ENCODE peak calls at places on chromosomes 12 and 14, in nine cellular contexts. P, E, A, F, O, D, Q, W and I are unnamed samples.

GRCh38 chr12:28023156-28023887 is 50.8 kb upstream of the PTHLH start:
- DNase-seq in D (peak), P (no peak), A (no peak), E (no peak), W (no peak), Q (peak), F (no peak), O (no peak), I (no peak)

GRCh38 chr12:26939192-26939832 is 1.0 kb downstream of the FGFR1OP2 start:
- DNase-seq in F (no peak), O (no peak), Q (peak), P (no peak), A (no peak), W (no peak), E (no peak), D (peak), I (no peak)

GRCh38 chr14:105945891-105946290 is 419.5 kb downstream of the TMEM121 start:
- DNase-seq in E (no peak), A (no peak), Q (no peak), D (peak), F (no peak), P (no peak), O (no peak), W (no peak), I (peak)

GRCh38 chr14:65238456-65238855 is 136.1 kb upstream of the MAX start:
- DNase-seq in F (no peak), Q (peak), W (no peak), E (no peak), D (peak), O (no peak), A (no peak), P (no peak), I (no peak)

GRCh38 chr12:120980800-120981368 is 2.5 kb downstream of the HNF1A start:
- DNase-seq in W (no peak), O (no peak), A (peak), P (no peak), E (no peak), Q (no peak), F (no peak), D (no peak), I (no peak)

GRCh38 chr12:20268121-20268732 is 100.1 kb upstream of the PDE3A start:
- DNase-seq in Q (peak), A (no peak), W (no peak), E (no peak), F (no peak), O (no peak), P (no peak), D (no peak), I (no peak)

GRCh38 chr14:56686416-56686815 is 106.8 kb downstream of the TMEM260 start:
- DNase-seq in O (no peak), Q (no peak), A (no peak), P (no peak), W (no peak), F (no peak), E (no peak), D (no peak), I (no peak)

GRCh38 chr14:50560929-50561280 is 960 bp downstream of the ATL1 start:
- DNase-seq in Q (peak), F (no peak), W (peak), A (peak), E (peak), P (peak), O (peak), D (peak), I (peak)

GRCh38 chr12:26704684-26705475 is 128.1 kb downstream of the ITPR2 start:
- DNase-seq in D (peak), W (no peak), P (no peak), Q (peak), F (no peak), E (no peak), A (no peak), O (no peak), I (no peak)

GRCh38 chr12:9798008-9798619 is 29.2 kb upstream of the KLRF1 start:
- DNase-seq in F (peak), E (no peak), O (no peak), W (no peak), A (peak), D (peak), P (peak), Q (peak), I (peak)

GRCh38 chr12:110853856-110854255 is 7.1 kb downstream of the CCDC63 start:
- DNase-seq in D (no peak), F (no peak), A (no peak), P (no peak), Q (no peak), O (no peak), E (no peak), W (no peak), I (no peak)
- H3K27ac ChIP-seq in D (no peak), F (no peak), A (no peak), P (peak), Q (no peak), O (no peak), E (no peak), W (no peak), I (no peak)

GRCh38 chr12:105106621-105107020 is 910 bp upstream of the WASHC4 start:
- DNase-seq in E (no peak), F (no peak), W (no peak), D (peak), Q (no peak), O (no peak), A (no peak), P (no peak), I (peak)

GRCh38 chr12:105107497-105108371 is at the start of gene WASHC4:
- DNase-seq in Q (peak), A (peak), P (peak), E (peak), D (peak), F (peak), O (peak), W (peak), I (peak)

GRCh38 chr12:105107176-105107496 is 395 bp upstream of the WASHC4 start:
- DNase-seq in E (no peak), A (no peak), W (no peak), O (no peak), P (no peak), F (no peak), D (no peak), Q (peak), I (no peak)

GRCh38 chr12:105102673-105103072 is 4.9 kb upstream of the WASHC4 start:
- DNase-seq in D (no peak), A (no peak), F (no peak), E (no peak), O (no peak), Q (no peak), P (no peak), W (no peak), I (no peak)

GRCh38 chr12:105104762-105105161 is 2.8 kb upstream of the WASHC4 start:
- DNase-seq in O (no peak), Q (no peak), P (no peak), D (no peak), W (no peak), A (no peak), F (no peak), E (no peak), I (no peak)
- H3K27ac ChIP-seq in O (no peak), Q (no peak), P (no peak), D (no peak), W (no peak), A (no peak), F (no peak), E (no peak), I (no peak)

GRCh38 chr14:90883782-90884181 is 67.6 kb upstream of the TTC7B start:
- DNase-seq in F (no peak), E (no peak), P (no peak), O (no peak), D (no peak), A (no peak), Q (peak), W (no peak), I (no peak)
- H3K27ac ChIP-seq in F (no peak), E (no peak), P (no peak), O (no peak), D (no peak), A (no peak), Q (no peak), W (no peak), I (no peak)

GRCh38 chr12:93134175-93134574 is 205.1 kb upstream of the EEA1 start:
- DNase-seq in D (no peak), A (no peak), E (no peak), O (no peak), W (no peak), Q (no peak), F (no peak), P (no peak), I (no peak)
- H3K27ac ChIP-seq in D (no peak), A (no peak), E (no peak), O (no peak), W (no peak), Q (no peak), F (no peak), P (peak), I (no peak)

GRCh38 chr12:2958432-2959193 is 584 bp upstream of the TEAD4 start:
- DNase-seq in Q (peak), A (no peak), W (peak), D (peak), O (peak), E (no peak), F (no peak), P (peak), I (no peak)
- H3K27ac ChIP-seq in Q (peak), A (peak), W (peak), D (peak), O (peak), E (peak), F (no peak), P (peak), I (no peak)

GRCh38 chr14:31881531-31882310 is 195.4 kb upstream of the ARHGAP5 start:
- DNase-seq in E (no peak), F (no peak), A (no peak), D (no peak), O (no peak), Q (peak), W (no peak), P (no peak), I (no peak)
- H3K27ac ChIP-seq in E (no peak), F (no peak), A (no peak), D (peak), O (no peak), Q (no peak), W (no peak), P (no peak), I (no peak)

DNA sequence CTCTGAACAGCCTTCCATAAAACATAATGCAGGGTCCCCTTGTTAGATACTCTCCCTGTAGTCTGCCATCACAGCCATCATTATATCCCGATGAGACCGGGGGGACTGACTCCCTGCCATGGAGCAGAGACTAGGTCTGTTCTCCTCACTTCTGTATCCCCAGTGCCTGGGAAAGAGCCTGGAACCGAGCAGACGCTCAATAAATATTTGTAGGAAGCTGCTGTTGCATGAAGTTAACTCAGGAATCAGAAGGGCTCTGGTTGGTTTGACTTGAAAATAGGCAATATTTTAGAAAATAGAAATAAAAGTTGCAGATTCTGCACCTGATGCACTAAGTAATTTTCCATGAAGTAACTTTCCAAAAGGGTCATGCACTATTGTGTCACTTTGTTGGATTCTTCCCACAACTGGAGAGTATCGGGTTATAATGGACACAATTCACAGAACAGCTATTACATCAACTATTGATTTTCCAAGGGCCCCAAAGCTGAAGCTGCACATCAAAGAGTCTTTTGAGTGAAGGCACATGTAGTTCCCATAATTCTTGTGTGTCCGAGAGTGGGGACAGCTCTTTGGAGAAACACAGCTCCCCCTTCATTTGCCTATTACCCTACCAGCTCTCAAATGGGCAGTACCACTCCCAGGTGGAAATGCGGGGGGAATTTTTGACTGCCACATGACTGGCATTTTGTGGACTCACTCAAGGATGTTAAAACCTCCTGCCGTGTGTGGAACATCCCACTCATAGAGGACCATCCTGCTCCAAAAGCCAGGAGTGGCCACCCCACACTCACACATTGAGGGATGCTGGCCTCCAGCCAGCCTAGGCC is 18.8 kb downstream of the CLMN start:
- DNase-seq in P (no peak), E (no peak), O (no peak), D (no peak), F (no peak), A (no peak), Q (no peak), W (no peak), I (no peak)
- H3K27ac ChIP-seq in P (no peak), E (no peak), O (no peak), D (no peak), F (no peak), A (no peak), Q (no peak), W (peak), I (no peak)

GRCh38 chr12:51083140-51083833 is at the start of gene CSRNP2:
- DNase-seq in F (peak), A (peak), O (peak), Q (peak), E (peak), P (peak), D (peak), W (peak), I (peak)

GRCh38 chr12:51086933-51087332 is 3.5 kb upstream of the CSRNP2 start:
- DNase-seq in F (no peak), Q (no peak), D (no peak), A (no peak), P (no peak), O (no peak), W (no peak), E (no peak), I (no peak)

GRCh38 chr12:51085757-51086156 is 2.4 kb upstream of the CSRNP2 start:
- DNase-seq in P (no peak), F (no peak), D (peak), W (no peak), E (no peak), O (no peak), Q (no peak), A (no peak), I (no peak)

GRCh38 chr12:51080136-51080535 is 3.3 kb downstream of the CSRNP2 start:
- DNase-seq in W (no peak), Q (no peak), E (no peak), A (no peak), P (no peak), F (no peak), D (no peak), O (no peak), I (no peak)

GRCh38 chr12:51082561-51083139 is 746 bp downstream of the CSRNP2 start:
- DNase-seq in P (no peak), F (no peak), O (no peak), W (peak), D (peak), E (no peak), Q (peak), A (peak), I (peak)
- H3K27ac ChIP-seq in P (peak), F (peak), O (peak), W (peak), D (peak), E (peak), Q (peak), A (peak), I (peak)